ENCODE peak calls at places on chromosomes 7 and 10, in four cellular contexts. I, W, Z and A are unnamed samples.

GRCh38 chr7:106568680-106569499 is 92.1 kb downstream of the CCDC71L start:
- DNase-seq in Z (no peak), I (no peak), W (peak; percentile 94), A (peak; percentile 49)

GRCh38 chr7:4712371-4713182 is 30.5 kb downstream of the FOXK1 start:
- DNase-seq in Z (no peak), W (peak; percentile 48), I (peak; percentile 76), A (no peak)

GRCh38 chr10:129305046-129305445 is 162.0 kb upstream of the MGMT start:
- DNase-seq in I (no peak), W (no peak), Z (no peak), A (no peak)

GRCh38 chr10:130399425-130399950 is 263.3 kb downstream of the GLRX3 start:
- DNase-seq in I (no peak), W (no peak), Z (no peak), A (no peak)

GRCh38 chr7:2103071-2103898 is 129.5 kb downstream of the MAD1L1 start:
- DNase-seq in Z (no peak), I (no peak), W (no peak), A (no peak)

GRCh38 chr7:116368960-116369359 is 130.6 kb upstream of the CAV2 start:
- DNase-seq in W (no peak), Z (no peak), I (no peak), A (no peak)

GRCh38 chr10:100350914-100351485 is 4.0 kb downstream of the SCD start:
- DNase-seq in Z (no peak), W (no peak), I (no peak), A (no peak)

GRCh38 chr7:122383934-122384333 is 79.4 kb upstream of the FEZF1 start:
- DNase-seq in I (no peak), Z (peak; percentile 30), W (no peak), A (no peak)

GRCh38 chr10:11002485-11002884 is 15.2 kb upstream of the CELF2 start:
- DNase-seq in W (no peak), I (no peak), Z (no peak), A (no peak)

GRCh38 chr7:20929199-20929598 is 142.5 kb upstream of the SP8 start:
- DNase-seq in I (no peak), Z (no peak), W (no peak), A (no peak)

GRCh38 chr10:95295031-95295755 is 4.4 kb upstream of the PDLIM1 start:
- DNase-seq in I (no peak), Z (peak; percentile 96), W (peak; percentile 28), A (peak; percentile 88)

GRCh38 chr7:93736970-93737369 is 153.6 kb downstream of the TFPI2 start:
- DNase-seq in I (no peak), Z (no peak), W (no peak), A (no peak)

GRCh38 chr7:977326-978048 is 2.1 kb upstream of the COX19 start:
- DNase-seq in I (peak; percentile 98), Z (peak; percentile 56), W (no peak), A (no peak)

GRCh38 chr7:135666156-135666555 is 3.8 kb downstream of the STMP1 start:
- DNase-seq in W (no peak), Z (no peak), I (peak; percentile 64), A (no peak)

GRCh38 chr7:50805425-50806130 is 22.9 kb upstream of the GRB10 start:
- DNase-seq in I (no peak), Z (no peak), W (no peak), A (no peak)

GRCh38 chr10:31604141-31604540 is 285.1 kb downstream of the ZEB1 start:
- DNase-seq in Z (no peak), W (no peak), I (no peak), A (peak; percentile 24)

GRCh38 chr10:112490543-112490942 is 43.5 kb downstream of the VTI1A start:
- DNase-seq in Z (no peak), I (peak; percentile 97), W (no peak), A (no peak)

GRCh38 chr10:30782543-30783461 is 153.2 kb upstream of the LYZL2 start:
- DNase-seq in Z (peak; percentile 35), W (no peak), I (no peak), A (no peak)

GRCh38 chr7:11120068-11120664 is 146.5 kb downstream of the PHF14 start:
- DNase-seq in Z (no peak), W (no peak), I (no peak), A (no peak)

GRCh38 chr7:122155566-122155965 is 11.5 kb upstream of the AASS start:
- DNase-seq in W (no peak), I (no peak), Z (no peak), A (no peak)

GRCh38 chr7:23347682-23348180 is 48.6 kb downstream of the MALSU1 start:
- DNase-seq in W (peak; percentile 48), Z (no peak), I (no peak), A (no peak)

GRCh38 chr7:6551016-6551511 is at the start of gene GRID2IP:
- DNase-seq in I (no peak), Z (no peak), W (peak; percentile 5), A (peak; percentile 69)

GRCh38 chr10:48895198-48895720 is 44.4 kb downstream of the LRRC18 start:
- DNase-seq in Z (no peak), W (no peak), I (no peak), A (no peak)

GRCh38 chr7:15891151-15891842 is 204.8 kb upstream of the MEOX2 start:
- DNase-seq in W (no peak), Z (no peak), I (no peak), A (no peak)

GRCh38 chr10:22712246-22712958 is 2.0 kb downstream of the PIP4K2A start:
- DNase-seq in Z (no peak), W (no peak), I (no peak), A (no peak)

GRCh38 chr10:75071164-75071489 is 40.3 kb upstream of the SAMD8 start:
- DNase-seq in I (no peak), W (no peak), Z (no peak), A (no peak)

GRCh38 chr7:81684513-81685262 is 85.2 kb downstream of the HGF start:
- DNase-seq in Z (peak; percentile 74), I (peak; percentile 53), W (no peak), A (no peak)

GRCh38 chr10:5482016-5482415 is 17.4 kb downstream of the CALML5 start:
- DNase-seq in Z (no peak), I (no peak), W (no peak), A (no peak)
- TF ChIP-seq JUNB in Z (no peak), I (no peak), W (no peak), A (no peak)

GRCh38 chr7:150562919-150563318 is 4.3 kb upstream of the GIMAP4 start:
- DNase-seq in W (no peak), I (no peak), Z (no peak), A (no peak)
- TF ChIP-seq REST in W (no peak), I (no peak), Z (no peak), A (no peak)

GRCh38 chr7:115097175-115097671 is 175.3 kb downstream of the MDFIC start:
- DNase-seq in Z (no peak), W (no peak), I (peak; percentile 15), A (peak; percentile 33)
- H2AFZ ChIP-seq in Z (peak overlapping the region; percentile 33), W (no peak overlapping the region), I (no peak overlapping the region), A (no peak overlapping the region)

GRCh38 chr7:73983437-73984164 is 44.4 kb upstream of the ELN start:
- DNase-seq in W (no peak), Z (no peak), I (no peak), A (no peak)
- TF ChIP-seq JUNB in W (no peak), Z (no peak), I (no peak), A (no peak)

DNA sequence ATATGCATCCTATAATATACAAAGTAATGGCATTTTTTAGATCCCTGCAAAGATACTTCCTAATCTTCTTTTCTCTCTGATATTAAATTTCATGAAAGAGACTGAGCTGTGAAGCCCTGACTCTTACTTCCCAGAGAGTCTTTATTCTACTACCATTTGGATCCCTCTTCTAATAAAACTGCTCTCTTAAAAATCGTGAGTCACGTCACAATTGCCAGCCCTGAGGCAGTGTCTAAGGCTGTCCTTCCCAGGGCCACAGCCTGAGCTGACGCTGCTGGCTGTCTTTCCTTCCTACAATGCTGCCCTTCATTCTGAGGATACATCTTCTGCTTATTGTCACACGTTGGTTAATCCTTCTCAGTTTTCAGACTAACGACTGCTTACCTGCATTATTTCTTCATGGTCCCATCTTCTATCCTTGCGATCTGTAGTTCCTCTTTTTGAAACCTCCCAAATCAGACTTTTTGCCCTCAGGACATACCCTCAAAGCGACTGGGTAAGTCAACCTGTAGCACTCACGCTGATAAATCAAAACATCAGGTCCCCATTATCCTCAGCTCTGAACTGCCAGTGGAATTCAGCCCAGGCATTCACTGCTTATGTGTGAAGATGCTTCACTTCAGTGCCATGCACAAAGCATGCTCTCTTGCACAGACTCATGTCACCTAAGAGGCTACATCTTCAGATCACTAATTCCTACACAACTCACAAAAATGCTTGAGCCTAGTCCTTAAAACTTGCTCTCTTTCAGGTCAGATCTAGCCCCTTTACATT is 283.4 kb upstream of the KLF6 start:
- DNase-seq in Z (no peak), W (no peak), I (no peak), A (no peak)
- TF ChIP-seq REST in Z (no peak), W (no peak), I (no peak), A (no peak)

GRCh38 chr7:102294589-102294988 is 7.9 kb downstream of the SH2B2 start:
- DNase-seq in W (no peak), Z (no peak), I (no peak), A (no peak)

GRCh38 chr7:102295346-102296178 is 8.9 kb downstream of the SH2B2 start:
- DNase-seq in W (no peak), I (no peak), Z (no peak), A (no peak)

GRCh38 chr7:102291916-102292267 is 5.2 kb downstream of the SH2B2 start:
- DNase-seq in I (no peak), Z (no peak), W (no peak), A (no peak)

GRCh38 chr7:102291056-102291915 is 4.6 kb downstream of the SH2B2 start:
- DNase-seq in I (no peak), W (peak; percentile 25), Z (peak; percentile 90), A (no peak)

DNA sequence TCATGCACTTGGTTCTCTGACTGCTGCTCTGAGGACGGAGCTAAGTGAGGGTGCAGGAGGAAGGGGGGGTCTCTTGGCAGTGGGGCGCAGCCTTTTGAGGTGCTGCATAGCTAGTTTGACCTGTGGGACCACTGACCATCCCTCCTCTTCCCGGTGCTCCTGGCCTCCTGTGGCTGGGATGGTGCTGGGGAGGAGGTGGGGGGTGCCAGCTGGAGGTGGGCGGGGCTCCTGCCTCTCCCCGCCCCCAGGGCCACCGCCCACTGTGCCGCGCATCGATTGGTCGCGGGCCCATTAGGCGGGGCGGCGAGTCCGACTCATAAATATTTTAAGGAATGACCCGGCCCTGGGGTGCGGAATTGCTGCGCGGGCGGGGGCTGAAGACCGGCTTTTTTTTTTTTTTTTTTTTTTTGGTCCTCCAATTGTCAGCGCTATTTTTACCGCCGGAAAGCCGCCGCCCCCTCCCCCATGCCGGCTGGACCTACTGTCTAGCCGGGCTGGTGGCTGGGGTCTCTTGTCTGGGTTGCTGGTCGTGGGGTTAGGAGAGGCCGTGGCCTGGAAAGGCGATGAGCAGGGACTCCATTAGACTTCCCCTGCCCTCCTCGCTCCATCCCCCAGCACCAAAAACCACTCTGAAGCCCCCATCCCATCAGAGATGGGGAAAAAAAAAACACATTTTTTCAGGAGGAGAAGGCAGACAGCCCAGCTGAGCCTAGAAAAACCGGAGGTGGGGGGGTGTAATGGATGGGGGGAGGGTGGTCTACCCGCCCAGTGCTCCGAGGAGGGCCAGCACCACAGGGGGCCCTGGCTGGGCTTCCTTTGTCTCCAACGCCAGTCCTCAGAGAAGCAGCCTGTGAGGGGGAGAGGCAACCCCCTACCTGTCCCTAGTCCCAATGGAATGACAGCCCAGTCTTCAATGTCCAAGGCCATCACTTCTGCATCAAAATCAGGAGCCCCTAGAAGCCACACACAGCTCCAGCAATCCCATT is 6.4 kb downstream of the SH2B2 start:
- DNase-seq in I (no peak), W (peak; percentile 93), Z (no peak), A (peak; percentile 56)
- H2AFZ ChIP-seq in I (no peak overlapping the region), W (no peak overlapping the region), Z (no peak overlapping the region), A (no peak overlapping the region)